ENCODE peak calls at places on chromosomes 1 and 21, in seven cellular contexts. E is tibial artery, M is MG63, C is NCI-H2081 treated with DMSO at 0.1 percent for 48 hours, V is DMS153, A is HTR-8/SVneo, I is NCI-H1092. T is an unnamed sample.

GRCh38 chr21:28280611-28281010 is 712.1 kb downstream of the LTN1 start:
- DNase-seq in E (no peak), I (no peak), C (no peak), A (no peak), V (no peak), M (no peak), T (no peak)

GRCh38 chr1:158819461-158820443 is 11.4 kb upstream of the MNDA start:
- DNase-seq in M (no peak), A (no peak), V (no peak), I (no peak), C (no peak), E (no peak), T (no peak)

GRCh38 chr1:41542196-41542955 is 57.9 kb upstream of the EDN2 start:
- DNase-seq in I (no peak), C (no peak), M (no peak), A (no peak), V (no peak), E (no peak), T (no peak)

GRCh38 chr1:58855351-58856165 is 71.7 kb upstream of the JUN start:
- DNase-seq in V (no peak), C (no peak), E (no peak), I (no peak), M (no peak), A (no peak), T (no peak)

GRCh38 chr1:241391926-241392710 is 35.1 kb upstream of the RGS7 start:
- DNase-seq in M (no peak), C (no peak), I (peak), E (no peak), A (no peak), V (peak), T (no peak)

GRCh38 chr1:48249868-48250267 is 27.4 kb downstream of the SLC5A9 start:
- DNase-seq in M (no peak), V (peak), C (no peak), E (no peak), A (no peak), I (no peak), T (no peak)

GRCh38 chr1:70038025-70038424 is 167.4 kb downstream of the LRRC40 start:
- DNase-seq in I (no peak), M (peak), E (no peak), A (peak), V (no peak), C (no peak), T (no peak)

GRCh38 chr1:220702733-220703704 is 12.9 kb downstream of the C1orf115 start:
- DNase-seq in E (no peak), M (no peak), C (peak), I (peak), A (no peak), V (no peak), T (no peak)

GRCh38 chr1:17586172-17586963 is 46.9 kb downstream of the ARHGEF10L start:
- DNase-seq in M (peak), V (no peak), I (no peak), C (no peak), E (peak), A (peak), T (no peak)

GRCh38 chr1:184929711-184930202 is 44.6 kb downstream of the NIBAN1 start:
- DNase-seq in V (peak), A (no peak), E (no peak), M (no peak), C (no peak), I (no peak), T (no peak)

GRCh38 chr1:181364801-181365200 is 118.5 kb upstream of the CACNA1E start:
- DNase-seq in E (no peak), A (no peak), C (no peak), M (no peak), I (no peak), V (no peak), T (no peak)

GRCh38 chr1:98126740-98127139 is 205.9 kb upstream of the DPYD start:
- DNase-seq in V (no peak), M (no peak), A (no peak), E (no peak), C (no peak), I (no peak), T (no peak)

GRCh38 chr1:101683561-101683960 is 313.2 kb downstream of the OLFM3 start:
- DNase-seq in I (no peak), M (no peak), E (no peak), A (no peak), C (no peak), V (no peak), T (no peak)

GRCh38 chr1:36919491-36920145 is 114.7 kb downstream of the GRIK3 start:
- DNase-seq in I (no peak), C (no peak), V (no peak), M (no peak), A (no peak), E (no peak), T (no peak)

GRCh38 chr1:100443739-100444571 is 91.6 kb downstream of the CDC14A start:
- DNase-seq in M (no peak), A (peak), E (no peak), V (no peak), I (no peak), C (no peak), T (peak)

GRCh38 chr1:22808846-22809501 is 98.3 kb downstream of the EPHB2 start:
- DNase-seq in I (peak), V (no peak), M (peak), C (no peak), E (peak), A (no peak), T (no peak)

GRCh38 chr1:33563702-33564101 is 91.3 kb downstream of the ZSCAN20 start:
- DNase-seq in E (no peak), C (no peak), V (peak), M (no peak), A (no peak), I (no peak), T (no peak)

GRCh38 chr1:174406421-174406820 is 41.3 kb upstream of the GPR52 start:
- DNase-seq in A (no peak), M (no peak), I (no peak), C (no peak), V (no peak), E (no peak), T (no peak)

GRCh38 chr1:52139817-52140540 is 1.9 kb upstream of the ZFYVE9 start:
- DNase-seq in A (peak), E (no peak), V (no peak), C (no peak), M (peak), I (no peak), T (no peak)

GRCh38 chr1:153474349-153474748 is 13.9 kb upstream of the S100A7 start:
- DNase-seq in I (no peak), A (no peak), C (no peak), M (no peak), V (no peak), E (no peak), T (no peak)

GRCh38 chr21:34762761-34763160 is 94.0 kb downstream of the CLIC6 start:
- DNase-seq in I (no peak), E (no peak), V (no peak), A (no peak), C (no peak), M (no peak), T (no peak)

GRCh38 chr21:18023099-18023498 is 203.9 kb upstream of the C21orf91 start:
- DNase-seq in A (no peak), M (no peak), C (no peak), I (no peak), E (no peak), V (no peak), T (no peak)

GRCh38 chr1:161088587-161089110 is 709 bp downstream of the NECTIN4 start:
- DNase-seq in C (no peak), I (no peak), A (no peak), M (peak), E (no peak), V (no peak), T (no peak)

GRCh38 chr1:15836772-15837669 is 10.5 kb upstream of the SPEN start:
- DNase-seq in M (no peak), A (no peak), C (no peak), E (no peak), V (no peak), I (no peak), T (peak)

GRCh38 chr1:182392045-182393028 is 747 bp upstream of the GLUL start:
- DNase-seq in I (peak), M (no peak), A (no peak), V (peak), C (no peak), E (peak), T (no peak)

GRCh38 chr1:186768906-186769305 is 59.8 kb upstream of the PLA2G4A start:
- DNase-seq in A (no peak), I (no peak), C (no peak), M (no peak), E (no peak), V (no peak), T (no peak)

GRCh38 chr1:73832276-73832825 is 365.6 kb downstream of the LRRIQ3 start:
- DNase-seq in E (no peak), A (no peak), V (no peak), M (no peak), C (no peak), I (no peak), T (no peak)

GRCh38 chr1:31934706-31935629 is 3.2 kb downstream of the PTP4A2 start:
- DNase-seq in V (no peak), I (no peak), M (no peak), A (peak), C (no peak), E (no peak), T (no peak)

GRCh38 chr1:234164098-234164709 is 209.1 kb upstream of the COA6 start:
- DNase-seq in M (no peak), E (no peak), I (no peak), A (no peak), C (no peak), V (no peak), T (no peak)

GRCh38 chr1:230166366-230167132 is 99.5 kb downstream of the GALNT2 start:
- DNase-seq in I (no peak), C (no peak), M (no peak), V (no peak), E (no peak), A (no peak), T (no peak)

GRCh38 chr1:83508485-83509151 is 490.3 kb downstream of the TTLL7 start:
- DNase-seq in V (no peak), M (peak), E (peak), I (no peak), A (no peak), C (no peak), T (no peak)

GRCh38 chr1:193417945-193418744 is 231.7 kb upstream of the B3GALT2 start:
- DNase-seq in C (no peak), M (no peak), V (no peak), E (no peak), I (no peak), A (peak), T (peak)

GRCh38 chr1:193674292-193674944 is 488.0 kb upstream of the B3GALT2 start:
- DNase-seq in M (no peak), V (peak), C (no peak), I (no peak), A (peak), E (no peak), T (no peak)

GRCh38 chr1:38564946-38565570 is 294.5 kb downstream of the RRAGC start:
- DNase-seq in I (no peak), A (no peak), E (no peak), V (no peak), M (peak), C (no peak), T (no peak)

GRCh38 chr1:16023050-16023653 is 1.3 kb downstream of the CLCNKA start:
- DNase-seq in V (no peak), A (no peak), C (no peak), M (no peak), I (no peak), E (no peak), T (no peak)

GRCh38 chr1:221166559-221167318 is 287.5 kb downstream of the HLX start:
- DNase-seq in E (peak), M (no peak), I (no peak), A (no peak), V (no peak), C (no peak), T (no peak)

GRCh38 chr1:3795453-3796214 is 664 bp downstream of the LRRC47 start:
- DNase-seq in E (no peak), A (no peak), M (peak), C (no peak), I (no peak), V (no peak), T (no peak)

T was measured in naive thymus-derived CD8-positive, alpha-beta T cell.